ENCODE peak calls at places on chromosomes 5 and 9, in six cellular contexts. V is uterus, X is brain microvascular endothelial cell, N is activated B cell treated with CpG ODN at 0.5 μM for 24 hours, C is HCT116, G is GM04503. J is an unnamed sample.

GRCh38 chr5:173922527-173922926 is 34.4 kb downstream of the CPEB4 start:
- DNase-seq in V (no peak), X (no peak), N (no peak), C (no peak), G (no peak), J (no peak)

GRCh38 chr5:84696651-84697050 is 312.0 kb upstream of the EDIL3 start:
- DNase-seq in V (no peak), X (no peak), N (no peak), C (peak; percentile 3), G (no peak), J (no peak)

GRCh38 chr5:151571270-151572173 is 19.6 kb downstream of the FAT2 start:
- DNase-seq in V (no peak), X (no peak), N (no peak), C (no peak), G (no peak), J (no peak)

GRCh38 chr9:124320062-124320973 is 62.6 kb downstream of the NEK6 start:
- DNase-seq in V (peak; percentile 61), X (peak; percentile 55), N (peak; percentile 36), C (peak; percentile 28), G (no peak), J (peak; percentile 82)

GRCh38 chr9:15298362-15298761 is 8.7 kb downstream of the TTC39B start:
- DNase-seq in V (no peak), X (no peak), N (no peak), C (no peak), G (no peak), J (no peak)

GRCh38 chr5:6373081-6373846 is 5.1 kb downstream of the MED10 start:
- DNase-seq in V (no peak), X (no peak), N (no peak), C (no peak), G (no peak), J (no peak)

GRCh38 chr9:132409828-132410528 is at the start of gene CFAP77:
- DNase-seq in V (no peak), X (peak; percentile 29), N (peak; percentile 48), C (peak; percentile 26), G (peak; percentile 4), J (no peak)

GRCh38 chr9:128987800-128988199 is 40.3 kb downstream of the NUP188 start:
- DNase-seq in V (no peak), X (peak; percentile 69), N (no peak), C (no peak), G (peak; percentile 74), J (no peak)

GRCh38 chr9:121663591-121663990 is 12.2 kb downstream of the DAB2IP start:
- DNase-seq in V (no peak), X (no peak), N (no peak), C (no peak), G (no peak), J (no peak)

GRCh38 chr5:35096209-35096608 is 48.5 kb upstream of the AGXT2 start:
- DNase-seq in V (no peak), X (no peak), N (no peak), C (no peak), G (no peak), J (no peak)

GRCh38 chr9:37144762-37145161 is 24.4 kb downstream of the ZCCHC7 start:
- DNase-seq in V (no peak), X (peak; percentile 51), N (no peak), C (no peak), G (no peak), J (no peak)

GRCh38 chr5:16271851-16272250 is 92.3 kb upstream of the MARCHF11 start:
- DNase-seq in V (no peak), X (no peak), N (no peak), C (no peak), G (no peak), J (no peak)

GRCh38 chr5:43997647-43998251 is 391.5 kb downstream of the FGF10 start:
- DNase-seq in V (no peak), X (peak; percentile 1), N (no peak), C (no peak), G (no peak), J (no peak)

GRCh38 chr5:143428155-143428554 is 24.7 kb upstream of the NR3C1 start:
- DNase-seq in V (no peak), X (no peak), N (no peak), C (no peak), G (no peak), J (no peak)

GRCh38 chr5:145975361-145976066 is 39.1 kb downstream of the SH3RF2 start:
- DNase-seq in V (peak; percentile 13), X (peak; percentile 96), N (no peak), C (peak; percentile 86), G (no peak), J (no peak)

GRCh38 chr9:16626577-16627130 is 243.8 kb downstream of the BNC2 start:
- DNase-seq in V (peak; percentile 38), X (peak; percentile 89), N (no peak), C (no peak), G (no peak), J (no peak)

GRCh38 chr9:136448655-136449054 is 9.0 kb upstream of the INPP5E start:
- DNase-seq in V (no peak), X (no peak), N (no peak), C (no peak), G (no peak), J (no peak)

GRCh38 chr9:27154923-27155322 is 45.9 kb downstream of the TEK start:
- DNase-seq in V (no peak), X (peak; percentile 94), N (no peak), C (no peak), G (peak; percentile 84), J (peak; percentile 19)

GRCh38 chr5:1111727-1112289 is at the start of gene SLC12A7:
- DNase-seq in V (no peak), X (no peak), N (peak; percentile 61), C (no peak), G (no peak), J (no peak)

GRCh38 chr5:93512799-93513198 is 68.2 kb downstream of the NR2F1-AS1 start:
- DNase-seq in V (no peak), X (peak; percentile 81), N (no peak), C (no peak), G (peak; percentile 88), J (no peak)